ENCODE peak calls at places on chromosome 21, in five cellular contexts. One of them, this sample, is unnamed.

GRCh38 chr21:20451051-20451450 is 547.2 kb upstream of the NCAM2 start:
- DNase-seq in psoas muscle: no peak
- DNase-seq in IMR-90: no peak
- DNase-seq in stimulated activated CD4-positive, alpha-beta T cell treated with anti-CD3 and anti-CD28 coated beads, Interleukin-1b, Interleukin-23, amount 100 ng/mL, for 4 hours: no peak
- DNase-seq in activated CD4-positive, alpha-beta T cell treated with anti-CD3 and anti-CD28 coated beads, Interleukin-2, amount 50 U/mL, for 48 hours: no peak
- DNase-seq in this sample: no peak

GRCh38 chr21:44857127-44857892 is 16.2 kb downstream of the PTTG1IP start:
- DNase-seq in IMR-90: no peak
- DNase-seq in stimulated activated CD4-positive, alpha-beta T cell treated with anti-CD3 and anti-CD28 coated beads, Interleukin-1b, Interleukin-23, amount 100 ng/mL, for 4 hours: no peak
- DNase-seq in psoas muscle: no peak
- DNase-seq in activated CD4-positive, alpha-beta T cell treated with anti-CD3 and anti-CD28 coated beads, Interleukin-2, amount 50 U/mL, for 48 hours: no peak
- DNase-seq in this sample: no peak

GRCh38 chr21:33300701-33301631 is 23.8 kb upstream of the IFNAR1 start:
- DNase-seq in IMR-90: no peak
- DNase-seq in activated CD4-positive, alpha-beta T cell treated with anti-CD3 and anti-CD28 coated beads, Interleukin-2, amount 50 U/mL, for 48 hours: no peak
- DNase-seq in psoas muscle: no peak
- DNase-seq in stimulated activated CD4-positive, alpha-beta T cell treated with anti-CD3 and anti-CD28 coated beads, Interleukin-1b, Interleukin-23, amount 100 ng/mL, for 4 hours: no peak
- DNase-seq in this sample: no peak

GRCh38 chr21:42991992-42992740 is 17.8 kb downstream of the PKNOX1 start:
- DNase-seq in activated CD4-positive, alpha-beta T cell treated with anti-CD3 and anti-CD28 coated beads, Interleukin-2, amount 50 U/mL, for 48 hours: no peak
- DNase-seq in stimulated activated CD4-positive, alpha-beta T cell treated with anti-CD3 and anti-CD28 coated beads, Interleukin-1b, Interleukin-23, amount 100 ng/mL, for 4 hours: no peak
- DNase-seq in IMR-90: peak
- DNase-seq in psoas muscle: peak
- DNase-seq in this sample: no peak

GRCh38 chr21:17370263-17370662 is 142.6 kb upstream of the CXADR start:
- DNase-seq in IMR-90: no peak
- DNase-seq in stimulated activated CD4-positive, alpha-beta T cell treated with anti-CD3 and anti-CD28 coated beads, Interleukin-1b, Interleukin-23, amount 100 ng/mL, for 4 hours: no peak
- DNase-seq in psoas muscle: no peak
- DNase-seq in activated CD4-positive, alpha-beta T cell treated with anti-CD3 and anti-CD28 coated beads, Interleukin-2, amount 50 U/mL, for 48 hours: no peak
- DNase-seq in this sample: no peak

GRCh38 chr21:45258476-45258875 is 29.2 kb downstream of the POFUT2 start:
- DNase-seq in stimulated activated CD4-positive, alpha-beta T cell treated with anti-CD3 and anti-CD28 coated beads, Interleukin-1b, Interleukin-23, amount 100 ng/mL, for 4 hours: no peak
- DNase-seq in psoas muscle: no peak
- DNase-seq in IMR-90: no peak
- DNase-seq in activated CD4-positive, alpha-beta T cell treated with anti-CD3 and anti-CD28 coated beads, Interleukin-2, amount 50 U/mL, for 48 hours: no peak
- DNase-seq in this sample: no peak

GRCh38 chr21:39014751-39015150 is 168.5 kb downstream of the PSMG1 start:
- DNase-seq in IMR-90: peak
- DNase-seq in activated CD4-positive, alpha-beta T cell treated with anti-CD3 and anti-CD28 coated beads, Interleukin-2, amount 50 U/mL, for 48 hours: no peak
- DNase-seq in psoas muscle: no peak
- DNase-seq in stimulated activated CD4-positive, alpha-beta T cell treated with anti-CD3 and anti-CD28 coated beads, Interleukin-1b, Interleukin-23, amount 100 ng/mL, for 4 hours: no peak
- DNase-seq in this sample: no peak

GRCh38 chr21:25179116-25179515 is 428.2 kb downstream of the MRPL39 start:
- DNase-seq in IMR-90: peak
- DNase-seq in psoas muscle: no peak
- DNase-seq in activated CD4-positive, alpha-beta T cell treated with anti-CD3 and anti-CD28 coated beads, Interleukin-2, amount 50 U/mL, for 48 hours: no peak
- DNase-seq in stimulated activated CD4-positive, alpha-beta T cell treated with anti-CD3 and anti-CD28 coated beads, Interleukin-1b, Interleukin-23, amount 100 ng/mL, for 4 hours: no peak
- DNase-seq in this sample: no peak

GRCh38 chr21:27570306-27570868 is 603.5 kb upstream of the ADAMTS5 start:
- DNase-seq in stimulated activated CD4-positive, alpha-beta T cell treated with anti-CD3 and anti-CD28 coated beads, Interleukin-1b, Interleukin-23, amount 100 ng/mL, for 4 hours: no peak
- DNase-seq in activated CD4-positive, alpha-beta T cell treated with anti-CD3 and anti-CD28 coated beads, Interleukin-2, amount 50 U/mL, for 48 hours: no peak
- DNase-seq in IMR-90: peak
- DNase-seq in psoas muscle: peak
- DNase-seq in this sample: peak

GRCh38 chr21:36516271-36516670 is 36.3 kb upstream of the CLDN14 start:
- DNase-seq in psoas muscle: no peak
- DNase-seq in stimulated activated CD4-positive, alpha-beta T cell treated with anti-CD3 and anti-CD28 coated beads, Interleukin-1b, Interleukin-23, amount 100 ng/mL, for 4 hours: no peak
- DNase-seq in IMR-90: no peak
- DNase-seq in activated CD4-positive, alpha-beta T cell treated with anti-CD3 and anti-CD28 coated beads, Interleukin-2, amount 50 U/mL, for 48 hours: no peak
- DNase-seq in this sample: no peak

GRCh38 chr21:17660449-17660848 is 47.7 kb upstream of the BTG3 start:
- DNase-seq in psoas muscle: no peak
- DNase-seq in stimulated activated CD4-positive, alpha-beta T cell treated with anti-CD3 and anti-CD28 coated beads, Interleukin-1b, Interleukin-23, amount 100 ng/mL, for 4 hours: no peak
- DNase-seq in activated CD4-positive, alpha-beta T cell treated with anti-CD3 and anti-CD28 coated beads, Interleukin-2, amount 50 U/mL, for 48 hours: no peak
- DNase-seq in IMR-90: no peak
- DNase-seq in this sample: no peak

GRCh38 chr21:16587141-16587570 is 857.4 kb downstream of the USP25 start:
- DNase-seq in psoas muscle: peak
- DNase-seq in stimulated activated CD4-positive, alpha-beta T cell treated with anti-CD3 and anti-CD28 coated beads, Interleukin-1b, Interleukin-23, amount 100 ng/mL, for 4 hours: no peak
- DNase-seq in activated CD4-positive, alpha-beta T cell treated with anti-CD3 and anti-CD28 coated beads, Interleukin-2, amount 50 U/mL, for 48 hours: no peak
- DNase-seq in IMR-90: peak
- DNase-seq in this sample: peak

GRCh38 chr21:26506951-26507350 is 66.1 kb downstream of the CYYR1 start:
- DNase-seq in activated CD4-positive, alpha-beta T cell treated with anti-CD3 and anti-CD28 coated beads, Interleukin-2, amount 50 U/mL, for 48 hours: no peak
- DNase-seq in IMR-90: peak
- DNase-seq in psoas muscle: no peak
- DNase-seq in stimulated activated CD4-positive, alpha-beta T cell treated with anti-CD3 and anti-CD28 coated beads, Interleukin-1b, Interleukin-23, amount 100 ng/mL, for 4 hours: no peak
- DNase-seq in this sample: no peak

GRCh38 chr21:44428281-44428942 is 26.9 kb upstream of the LRRC3 start:
- DNase-seq in stimulated activated CD4-positive, alpha-beta T cell treated with anti-CD3 and anti-CD28 coated beads, Interleukin-1b, Interleukin-23, amount 100 ng/mL, for 4 hours: no peak
- DNase-seq in psoas muscle: no peak
- DNase-seq in activated CD4-positive, alpha-beta T cell treated with anti-CD3 and anti-CD28 coated beads, Interleukin-2, amount 50 U/mL, for 48 hours: peak
- DNase-seq in IMR-90: no peak
- DNase-seq in this sample: no peak

GRCh38 chr21:36450511-36450910 is 29.4 kb downstream of the CLDN14 start:
- DNase-seq in IMR-90: peak
- DNase-seq in activated CD4-positive, alpha-beta T cell treated with anti-CD3 and anti-CD28 coated beads, Interleukin-2, amount 50 U/mL, for 48 hours: no peak
- DNase-seq in psoas muscle: no peak
- DNase-seq in stimulated activated CD4-positive, alpha-beta T cell treated with anti-CD3 and anti-CD28 coated beads, Interleukin-1b, Interleukin-23, amount 100 ng/mL, for 4 hours: no peak
- DNase-seq in this sample: no peak

GRCh38 chr21:39022035-39022900 is 161.0 kb downstream of the PSMG1 start:
- DNase-seq in activated CD4-positive, alpha-beta T cell treated with anti-CD3 and anti-CD28 coated beads, Interleukin-2, amount 50 U/mL, for 48 hours: no peak
- DNase-seq in IMR-90: no peak
- DNase-seq in psoas muscle: no peak
- DNase-seq in stimulated activated CD4-positive, alpha-beta T cell treated with anti-CD3 and anti-CD28 coated beads, Interleukin-1b, Interleukin-23, amount 100 ng/mL, for 4 hours: no peak
- DNase-seq in this sample: no peak

GRCh38 chr21:36422279-36423098 is 37.3 kb downstream of the CHAF1B start:
- DNase-seq in stimulated activated CD4-positive, alpha-beta T cell treated with anti-CD3 and anti-CD28 coated beads, Interleukin-1b, Interleukin-23, amount 100 ng/mL, for 4 hours: no peak
- DNase-seq in activated CD4-positive, alpha-beta T cell treated with anti-CD3 and anti-CD28 coated beads, Interleukin-2, amount 50 U/mL, for 48 hours: peak
- DNase-seq in psoas muscle: peak
- DNase-seq in IMR-90: peak
- DNase-seq in this sample: peak

GRCh38 chr21:41809891-41810596 is 43.2 kb upstream of the RIPK4 start:
- DNase-seq in activated CD4-positive, alpha-beta T cell treated with anti-CD3 and anti-CD28 coated beads, Interleukin-2, amount 50 U/mL, for 48 hours: no peak
- DNase-seq in psoas muscle: no peak
- DNase-seq in stimulated activated CD4-positive, alpha-beta T cell treated with anti-CD3 and anti-CD28 coated beads, Interleukin-1b, Interleukin-23, amount 100 ng/mL, for 4 hours: no peak
- DNase-seq in IMR-90: no peak
- DNase-seq in this sample: no peak

GRCh38 chr21:41692216-41692615 is 74.6 kb downstream of the RIPK4 start:
- DNase-seq in activated CD4-positive, alpha-beta T cell treated with anti-CD3 and anti-CD28 coated beads, Interleukin-2, amount 50 U/mL, for 48 hours: no peak
- DNase-seq in psoas muscle: no peak
- DNase-seq in stimulated activated CD4-positive, alpha-beta T cell treated with anti-CD3 and anti-CD28 coated beads, Interleukin-1b, Interleukin-23, amount 100 ng/mL, for 4 hours: no peak
- DNase-seq in IMR-90: no peak
- DNase-seq in this sample: no peak

This sample was measured in tibial nerve.